ENCODE peak calls at places on chromosomes 12 and 14, in four cellular contexts. B is occipital lobe; C is stimulated activated CD4-positive, alpha-beta T cell treated with anti-CD3 and anti-CD28 coated beads, Interleukin-1b, Interleukin-23, amount 100 ng/mL, for 1 hour; D is mucosa of descending colon. M is an unnamed sample.

GRCh38 chr12:8226355-8226754 is 1.1 kb downstream of the FAM90A1 start:
- DNase-seq in D (no peak), C (no peak), B (no peak), M (no peak)

GRCh38 chr12:130984183-130985058 is 30.7 kb downstream of the ADGRD1 start:
- DNase-seq in C (no peak), D (no peak), B (no peak), M (no peak)

GRCh38 chr12:115500872-115501271 is 776.6 kb downstream of the MED13L start:
- DNase-seq in B (no peak), D (no peak), C (no peak), M (no peak)

GRCh38 chr14:69848903-69849391 is 30.3 kb upstream of the SMOC1 start:
- DNase-seq in C (no peak), D (no peak), B (no peak), M (no peak)

GRCh38 chr12:57759360-57759980 is 4.6 kb downstream of the MARCHF9 start:
- DNase-seq in D (peak; percentile 42), C (no peak), B (no peak), M (no peak)

GRCh38 chr12:12133259-12133658 is 62.5 kb downstream of the BCL2L14 start:
- DNase-seq in B (no peak), D (no peak), C (no peak), M (no peak)

GRCh38 chr12:100794441-100795192 is at the start of gene ANO4:
- DNase-seq in C (no peak), D (no peak), B (peak; percentile 51), M (no peak)

GRCh38 chr14:102020058-102020971 is 55.9 kb downstream of the DYNC1H1 start:
- DNase-seq in C (no peak), D (no peak), B (no peak), M (peak; percentile 51)

GRCh38 chr12:65871865-65872645 is 47.8 kb downstream of the HMGA2 start:
- DNase-seq in C (no peak), B (no peak), D (no peak), M (no peak)

GRCh38 chr12:115135800-115136211 is 451.8 kb upstream of the TBX3 start:
- DNase-seq in C (no peak), D (peak; percentile 42), B (peak; percentile 11), M (no peak)

GRCh38 chr12:12336049-12336411 is 14.0 kb downstream of the MANSC1 start:
- DNase-seq in D (no peak), B (no peak), C (no peak), M (no peak)

GRCh38 chr14:100436745-100437406 is 113.7 kb downstream of the SLC25A47 start:
- DNase-seq in B (no peak), D (no peak), C (no peak), M (no peak)

GRCh38 chr12:128803788-128804187 is 20.0 kb downstream of the SLC15A4 start:
- DNase-seq in B (no peak), C (no peak), D (no peak), M (no peak)

GRCh38 chr14:98576463-98576862 is 695.5 kb downstream of the BCL11B start:
- DNase-seq in D (no peak), C (no peak), B (no peak), M (no peak)

GRCh38 chr14:24986206-24986893 is 63.6 kb downstream of the STXBP6 start:
- DNase-seq in C (no peak), B (no peak), D (no peak), M (no peak)

GRCh38 chr12:46933947-46934346 is 108.2 kb upstream of the SLC38A4 start:
- DNase-seq in B (no peak), C (no peak), D (peak; percentile 43), M (peak; percentile 35)

GRCh38 chr12:83389237-83389996 is 702.7 kb downstream of the TMTC2 start:
- DNase-seq in C (no peak), B (no peak), D (peak; percentile 39), M (no peak)

GRCh38 chr12:56941299-56942017 is 7.2 kb upstream of the SDR9C7 start:
- DNase-seq in C (no peak), D (no peak), B (peak; percentile 32), M (no peak)

GRCh38 chr12:70467908-70468733 is 102.0 kb downstream of the KCNMB4 start:
- DNase-seq in B (no peak), D (peak; percentile 7), C (no peak), M (no peak)

GRCh38 chr12:72491399-72491798 is 219.2 kb downstream of the TRHDE start:
- DNase-seq in D (no peak), C (no peak), B (no peak), M (no peak)

GRCh38 chr14:52844262-52845060 is 53.1 kb upstream of the GNPNAT1 start:
- DNase-seq in C (no peak), D (no peak), B (no peak), M (no peak)